ENCODE peak calls at places on chromosomes 7 and 10, in eight cellular contexts. H is dermis microvascular lymphatic vessel endothelial cell; G is HS-5; R is stimulated activated CD4-positive, alpha-beta T cell treated with anti-CD3 and anti-CD28 coated beads, Interleukin-4, amount 100 ng/mL, for 48 hours; Z is activated CD8-positive, alpha-beta memory T cell treated with anti-CD3 and anti-CD28 coated beads for 24 hours; C is colonic mucosa; Y is cardiac septum; X is AG08396. D is an unnamed sample.

GRCh38 chr10:30538086-30538485 is 91.5 kb downstream of the LYZL2 start:
- DNase-seq in H (no peak), G (no peak), R (no peak), Z (no peak), C (no peak), Y (no peak), X (no peak), D (no peak)

GRCh38 chr10:70744617-70745138 is 40.5 kb downstream of the TBATA start:
- DNase-seq in H (no peak), G (no peak), R (no peak), Z (no peak), C (no peak), Y (no peak), X (no peak), D (no peak)

GRCh38 chr10:102504179-102504975 is 605 bp downstream of the SUFU start:
- DNase-seq in H (no peak), G (no peak), R (peak), Z (no peak), C (peak), Y (peak), X (no peak), D (no peak)

GRCh38 chr7:41297167-41297566 is 405.7 kb downstream of the INHBA start:
- DNase-seq in H (no peak), G (no peak), R (no peak), Z (no peak), C (no peak), Y (no peak), X (no peak), D (no peak)

GRCh38 chr10:102241037-102241443 is 272 bp downstream of the PITX3 start:
- DNase-seq in H (no peak), G (no peak), R (no peak), Z (no peak), C (no peak), Y (peak), X (no peak), D (no peak)

GRCh38 chr7:152553671-152554317 is 118.0 kb upstream of the KMT2C start:
- DNase-seq in H (no peak), G (no peak), R (no peak), Z (no peak), C (no peak), Y (no peak), X (no peak), D (no peak)

GRCh38 chr10:101759354-101760247 is 16.3 kb downstream of the FGF8 start:
- DNase-seq in H (no peak), G (no peak), R (no peak), Z (no peak), C (no peak), Y (no peak), X (no peak), D (no peak)

GRCh38 chr7:76294344-76295024 is 8.0 kb upstream of the HSPB1 start:
- DNase-seq in H (no peak), G (no peak), R (no peak), Z (no peak), C (peak), Y (peak), X (peak), D (no peak)

GRCh38 chr7:16657656-16658279 is 11.8 kb downstream of the BZW2 start:
- DNase-seq in H (no peak), G (peak), R (no peak), Z (no peak), C (no peak), Y (no peak), X (peak), D (no peak)

GRCh38 chr7:17168399-17168798 is 130.1 kb upstream of the AHR start:
- DNase-seq in H (no peak), G (no peak), R (no peak), Z (no peak), C (no peak), Y (no peak), X (no peak), D (no peak)

GRCh38 chr7:38880035-38880434 is 29.0 kb downstream of the VPS41 start:
- DNase-seq in H (no peak), G (no peak), R (no peak), Z (no peak), C (no peak), Y (no peak), X (no peak), D (no peak)

GRCh38 chr7:47374538-47374937 is 207.4 kb downstream of the TNS3 start:
- DNase-seq in H (no peak), G (no peak), R (no peak), Z (no peak), C (no peak), Y (no peak), X (no peak), D (no peak)

GRCh38 chr7:84589012-84589411 is 394.4 kb upstream of the SEMA3A start:
- DNase-seq in H (no peak), G (no peak), R (no peak), Z (no peak), C (no peak), Y (peak), X (no peak), D (no peak)

GRCh38 chr7:21243265-21243664 is 184.6 kb upstream of the SP4 start:
- DNase-seq in H (no peak), G (no peak), R (no peak), Z (no peak), C (no peak), Y (no peak), X (no peak), D (no peak)

GRCh38 chr7:155374276-155375252 is 76.9 kb downstream of the INSIG1 start:
- DNase-seq in H (no peak), G (no peak), R (no peak), Z (no peak), C (no peak), Y (no peak), X (no peak), D (no peak)